ENCODE peak calls at places on chromosomes 7 and 10, in ten cellular contexts. V is NCI-H345, R is NB4, D is epithelial cell of esophagus, N is mesothelial cell of epicardium, B is RPMI8226, F is heart right ventricle, Y is anterior cingulate cortex, J is AG10803, T is HEK293T. E is an unnamed sample.

GRCh38 chr7:14385074-14385473 is 395.6 kb upstream of the ETV1 start:
- DNase-seq in V (no peak), R (no peak), D (peak), N (no peak), B (no peak), F (no peak), Y (no peak), J (peak), T (no peak), E (no peak)

GRCh38 chr7:73851410-73852338 is 9.3 kb upstream of the TMEM270 start:
- DNase-seq in V (no peak), R (peak), D (peak), N (no peak), B (peak), F (no peak), Y (no peak), J (peak), T (no peak), E (no peak)

GRCh38 chr10:77299257-77299656 is 338.4 kb downstream of the KCNMA1 start:
- DNase-seq in V (no peak), R (no peak), D (no peak), N (no peak), B (no peak), F (no peak), Y (no peak), J (no peak), T (no peak), E (no peak)

GRCh38 chr10:117164878-117165556 is 26.9 kb upstream of the VAX1 start:
- DNase-seq in V (no peak), R (no peak), D (no peak), N (no peak), B (no peak), F (no peak), Y (no peak), J (no peak), T (no peak), E (no peak)

GRCh38 chr10:10967029-10967428 is 50.6 kb upstream of the CELF2 start:
- DNase-seq in V (no peak), R (no peak), D (no peak), N (no peak), B (no peak), F (no peak), Y (no peak), J (no peak), T (no peak), E (no peak)

GRCh38 chr10:11135709-11136108 is 118.0 kb downstream of the CELF2 start:
- DNase-seq in V (no peak), R (no peak), D (no peak), N (no peak), B (no peak), F (no peak), Y (no peak), J (no peak), T (no peak), E (no peak)

GRCh38 chr10:36759111-36759805 is 366.1 kb upstream of the ANKRD30A start:
- DNase-seq in V (no peak), R (no peak), D (peak), N (no peak), B (no peak), F (no peak), Y (no peak), J (peak), T (no peak), E (no peak)

GRCh38 chr7:128168667-128169210 is 72.3 kb upstream of the LEP start:
- DNase-seq in V (no peak), R (no peak), D (peak), N (peak), B (peak), F (peak), Y (no peak), J (peak), T (peak), E (no peak)

GRCh38 chr7:7164590-7164989 is 17.8 kb upstream of the C1GALT1 start:
- DNase-seq in V (no peak), R (no peak), D (no peak), N (no peak), B (no peak), F (no peak), Y (no peak), J (no peak), T (no peak), E (no peak)

GRCh38 chr7:131111081-131111576 is 216.5 kb upstream of the MKLN1 start:
- DNase-seq in V (peak), R (peak), D (peak), N (no peak), B (peak), F (no peak), Y (no peak), J (peak), T (no peak), E (peak)

GRCh38 chr10:12849351-12850181 is 151.9 kb downstream of the CCDC3 start:
- DNase-seq in V (peak), R (peak), D (peak), N (no peak), B (no peak), F (no peak), Y (no peak), J (no peak), T (no peak), E (no peak)

GRCh38 chr10:6297951-6298381 is 95.2 kb downstream of the PFKFB3 start:
- DNase-seq in V (no peak), R (no peak), D (peak), N (no peak), B (no peak), F (no peak), Y (no peak), J (no peak), T (no peak), E (no peak)

GRCh38 chr10:2980116-2980515 is 87.2 kb upstream of the PFKP start:
- DNase-seq in V (no peak), R (no peak), D (no peak), N (no peak), B (no peak), F (no peak), Y (no peak), J (peak), T (no peak), E (no peak)

GRCh38 chr10:8404721-8405120 is 350.2 kb downstream of the GATA3 start:
- DNase-seq in V (no peak), R (no peak), D (no peak), N (no peak), B (peak), F (no peak), Y (no peak), J (no peak), T (no peak), E (peak)

GRCh38 chr10:112875474-112876267 is 74.4 kb upstream of the TCF7L2 start:
- DNase-seq in V (no peak), R (peak), D (peak), N (no peak), B (no peak), F (no peak), Y (no peak), J (peak), T (no peak), E (no peak)

GRCh38 chr10:119378737-119379067 is 163.8 kb downstream of the RGS10 start:
- DNase-seq in V (no peak), R (no peak), D (no peak), N (no peak), B (no peak), F (no peak), Y (peak), J (no peak), T (no peak), E (no peak)

GRCh38 chr7:43799605-43800004 is 41.1 kb downstream of the BLVRA start:
- DNase-seq in V (no peak), R (no peak), D (peak), N (no peak), B (no peak), F (no peak), Y (no peak), J (no peak), T (no peak), E (no peak)

GRCh38 chr7:128408709-128409434 is 910 bp downstream of the IMPDH1 start:
- DNase-seq in V (no peak), R (peak), D (peak), N (no peak), B (peak), F (no peak), Y (no peak), J (no peak), T (no peak), E (no peak)

GRCh38 chr7:70700935-70701425 is 431.0 kb upstream of the GALNT17 start:
- DNase-seq in V (no peak), R (no peak), D (no peak), N (no peak), B (no peak), F (no peak), Y (no peak), J (no peak), T (peak), E (no peak)

GRCh38 chr10:10824611-10825148 is 193.0 kb upstream of the CELF2 start:
- DNase-seq in V (no peak), R (no peak), D (no peak), N (no peak), B (no peak), F (peak), Y (no peak), J (peak), T (no peak), E (no peak)

GRCh38 chr7:95547949-95548348 is 48.4 kb downstream of the PDK4 start:
- DNase-seq in V (no peak), R (no peak), D (no peak), N (no peak), B (no peak), F (no peak), Y (no peak), J (no peak), T (no peak), E (no peak)

GRCh38 chr10:92419740-92420553 is 129.0 kb downstream of the MARCHF5 start:
- DNase-seq in V (no peak), R (no peak), D (peak), N (no peak), B (no peak), F (peak), Y (no peak), J (peak), T (no peak), E (no peak)

GRCh38 chr10:32419615-32420014 is 26.3 kb upstream of the CCDC7 start:
- DNase-seq in V (no peak), R (no peak), D (no peak), N (no peak), B (no peak), F (no peak), Y (no peak), J (no peak), T (no peak), E (no peak)

GRCh38 chr7:25286756-25287155 is 58.5 kb upstream of the NPVF start:
- DNase-seq in V (no peak), R (no peak), D (no peak), N (no peak), B (no peak), F (no peak), Y (no peak), J (no peak), T (no peak), E (no peak)

GRCh38 chr7:128692623-128693270 is 20.7 kb downstream of the GARIN1A start:
- DNase-seq in V (no peak), R (no peak), D (no peak), N (no peak), B (no peak), F (no peak), Y (no peak), J (no peak), T (no peak), E (no peak)

GRCh38 chr7:101555269-101555920 is 73.7 kb downstream of the MYL10 start:
- DNase-seq in V (no peak), R (no peak), D (no peak), N (peak), B (no peak), F (no peak), Y (no peak), J (no peak), T (no peak), E (no peak)

GRCh38 chr7:33596694-33597093 is 308.6 kb upstream of the BMPER start:
- DNase-seq in V (no peak), R (no peak), D (no peak), N (no peak), B (no peak), F (no peak), Y (no peak), J (peak), T (no peak), E (no peak)

GRCh38 chr10:58754419-58755180 is 241.9 kb downstream of the BICC1 start:
- DNase-seq in V (no peak), R (no peak), D (no peak), N (no peak), B (no peak), F (no peak), Y (no peak), J (peak), T (no peak), E (no peak)

GRCh38 chr7:10940748-10941358 is 32.8 kb upstream of the PHF14 start:
- DNase-seq in V (peak), R (peak), D (peak), N (no peak), B (peak), F (no peak), Y (no peak), J (no peak), T (peak), E (no peak)

GRCh38 chr7:46781901-46782439 is 799.9 kb downstream of the TNS3 start:
- DNase-seq in V (no peak), R (no peak), D (no peak), N (no peak), B (no peak), F (no peak), Y (no peak), J (no peak), T (no peak), E (no peak)

GRCh38 chr10:28254290-28254985 is 48.4 kb downstream of the MPP7 start:
- DNase-seq in V (no peak), R (no peak), D (peak), N (no peak), B (no peak), F (no peak), Y (no peak), J (peak), T (peak), E (no peak)

GRCh38 chr10:124320778-124321432 is 97.8 kb downstream of the OAT start:
- DNase-seq in V (no peak), R (no peak), D (no peak), N (peak), B (no peak), F (no peak), Y (no peak), J (no peak), T (no peak), E (no peak)

GRCh38 chr10:46096909-46097575 is 51.0 kb upstream of the MSMB start:
- DNase-seq in V (no peak), R (peak), D (no peak), N (no peak), B (peak), F (no peak), Y (no peak), J (peak), T (no peak), E (no peak)

GRCh38 chr7:93574269-93574645 is 267 bp downstream of the CALCR start:
- DNase-seq in V (no peak), R (no peak), D (no peak), N (no peak), B (no peak), F (no peak), Y (no peak), J (no peak), T (peak), E (no peak)

GRCh38 chr7:122902751-122903495 is 16.7 kb upstream of the CADPS2 start:
- DNase-seq in V (peak), R (peak), D (no peak), N (no peak), B (no peak), F (no peak), Y (no peak), J (peak), T (peak), E (no peak)

GRCh38 chr7:29158748-29159147 is 12.4 kb upstream of the CPVL start:
- DNase-seq in V (no peak), R (no peak), D (no peak), N (no peak), B (no peak), F (no peak), Y (no peak), J (no peak), T (no peak), E (no peak)

GRCh38 chr7:76354516-76354915 is 4.3 kb downstream of the YWHAG start:
- DNase-seq in V (no peak), R (no peak), D (no peak), N (no peak), B (no peak), F (no peak), Y (no peak), J (no peak), T (no peak), E (no peak)

GRCh38 chr10:29324220-29324831 is 35.5 kb downstream of the LYZL1 start:
- DNase-seq in V (no peak), R (no peak), D (no peak), N (no peak), B (no peak), F (no peak), Y (no peak), J (no peak), T (no peak), E (no peak)

GRCh38 chr7:23346316-23346715 is 47.2 kb downstream of the MALSU1 start:
- DNase-seq in V (no peak), R (no peak), D (no peak), N (no peak), B (no peak), F (no peak), Y (no peak), J (no peak), T (no peak), E (no peak)